ENCODE peak calls at places on chromosomes 16 and 17, in seven cellular contexts. One of them, this sample, is unnamed.

GRCh38 chr17:70407501-70407900 is 238.2 kb downstream of the KCNJ2 start:
- DNase-seq in stomach: no peak
- DNase-seq in transverse colon: no peak
- DNase-seq in HepG2: no peak
- DNase-seq in upper lobe of left lung: no peak
- DNase-seq in GM12878: no peak
- DNase-seq in SK-N-SH: no peak
- DNase-seq in this sample: no peak

GRCh38 chr17:50220811-50221210 is 19.4 kb upstream of the COL1A1 start:
- DNase-seq in stomach: no peak
- DNase-seq in transverse colon: no peak
- DNase-seq in HepG2: no peak
- DNase-seq in upper lobe of left lung: peak
- DNase-seq in GM12878: no peak
- DNase-seq in SK-N-SH: no peak
- DNase-seq in this sample: no peak

GRCh38 chr16:3131755-3132377 is 3.0 kb upstream of the ZNF213 start:
- DNase-seq in stomach: peak
- DNase-seq in transverse colon: peak
- DNase-seq in HepG2: peak
- DNase-seq in upper lobe of left lung: no peak
- DNase-seq in GM12878: no peak
- DNase-seq in SK-N-SH: peak
- DNase-seq in this sample: no peak

GRCh38 chr17:68580236-68580903 is 20.8 kb downstream of the FAM20A start:
- DNase-seq in stomach: no peak
- DNase-seq in transverse colon: no peak
- DNase-seq in HepG2: peak
- DNase-seq in upper lobe of left lung: no peak
- DNase-seq in GM12878: no peak
- DNase-seq in SK-N-SH: no peak
- DNase-seq in this sample: no peak

GRCh38 chr16:46830417-46830901 is 521 bp downstream of the C16orf87 start:
- DNase-seq in stomach: peak
- DNase-seq in transverse colon: peak
- DNase-seq in HepG2: no peak
- DNase-seq in upper lobe of left lung: no peak
- DNase-seq in GM12878: no peak
- DNase-seq in SK-N-SH: no peak
- DNase-seq in this sample: no peak

GRCh38 chr17:1975573-1975972 is 49.6 kb downstream of the RTN4RL1 start:
- DNase-seq in stomach: no peak
- DNase-seq in transverse colon: no peak
- DNase-seq in HepG2: no peak
- DNase-seq in upper lobe of left lung: no peak
- DNase-seq in GM12878: no peak
- DNase-seq in SK-N-SH: no peak
- DNase-seq in this sample: no peak

GRCh38 chr16:67393111-67393789 is at the start of gene TPPP3:
- DNase-seq in stomach: peak
- DNase-seq in transverse colon: peak
- DNase-seq in HepG2: peak
- DNase-seq in upper lobe of left lung: peak
- DNase-seq in GM12878: no peak
- DNase-seq in SK-N-SH: peak
- DNase-seq in this sample: no peak

GRCh38 chr17:56913000-56913866 is 616 bp downstream of the TRIM25 start:
- DNase-seq in stomach: no peak
- DNase-seq in transverse colon: no peak
- DNase-seq in HepG2: no peak
- DNase-seq in upper lobe of left lung: peak
- DNase-seq in GM12878: no peak
- DNase-seq in SK-N-SH: peak
- DNase-seq in this sample: no peak

GRCh38 chr17:60678118-60678444 is 430 bp downstream of the BCAS3 start:
- DNase-seq in stomach: no peak
- DNase-seq in transverse colon: no peak
- DNase-seq in HepG2: no peak
- DNase-seq in upper lobe of left lung: no peak
- DNase-seq in GM12878: no peak
- DNase-seq in SK-N-SH: no peak
- DNase-seq in this sample: no peak

GRCh38 chr16:53922805-53923645 is 219.1 kb downstream of the FTO start:
- DNase-seq in stomach: no peak
- DNase-seq in transverse colon: no peak
- DNase-seq in HepG2: no peak
- DNase-seq in upper lobe of left lung: no peak
- DNase-seq in GM12878: no peak
- DNase-seq in SK-N-SH: peak
- DNase-seq in this sample: no peak

GRCh38 chr16:66740010-66740409 is 11.4 kb downstream of the DYNC1LI2 start:
- DNase-seq in stomach: no peak
- DNase-seq in transverse colon: peak
- DNase-seq in HepG2: peak
- DNase-seq in upper lobe of left lung: no peak
- DNase-seq in GM12878: no peak
- DNase-seq in SK-N-SH: peak
- DNase-seq in this sample: no peak

GRCh38 chr16:88739139-88739974 is 33.1 kb downstream of the CTU2 start:
- DNase-seq in stomach: no peak
- DNase-seq in transverse colon: no peak
- DNase-seq in HepG2: no peak
- DNase-seq in upper lobe of left lung: peak
- DNase-seq in GM12878: no peak
- DNase-seq in SK-N-SH: no peak
- DNase-seq in this sample: no peak

GRCh38 chr16:88736496-88736895 is 30.2 kb downstream of the CTU2 start:
- DNase-seq in stomach: no peak
- DNase-seq in transverse colon: no peak
- DNase-seq in HepG2: no peak
- DNase-seq in upper lobe of left lung: peak
- DNase-seq in GM12878: no peak
- DNase-seq in SK-N-SH: no peak
- DNase-seq in this sample: no peak

GRCh38 chr16:88736088-88736487 is 29.8 kb downstream of the CTU2 start:
- DNase-seq in stomach: no peak
- DNase-seq in transverse colon: no peak
- DNase-seq in HepG2: no peak
- DNase-seq in upper lobe of left lung: peak
- DNase-seq in GM12878: no peak
- DNase-seq in SK-N-SH: peak
- DNase-seq in this sample: no peak

GRCh38 chr16:88738167-88739084 is 32.1 kb downstream of the CTU2 start:
- DNase-seq in stomach: no peak
- DNase-seq in transverse colon: no peak
- DNase-seq in HepG2: no peak
- DNase-seq in upper lobe of left lung: peak
- DNase-seq in GM12878: no peak
- DNase-seq in SK-N-SH: no peak
- DNase-seq in this sample: no peak

DNA sequence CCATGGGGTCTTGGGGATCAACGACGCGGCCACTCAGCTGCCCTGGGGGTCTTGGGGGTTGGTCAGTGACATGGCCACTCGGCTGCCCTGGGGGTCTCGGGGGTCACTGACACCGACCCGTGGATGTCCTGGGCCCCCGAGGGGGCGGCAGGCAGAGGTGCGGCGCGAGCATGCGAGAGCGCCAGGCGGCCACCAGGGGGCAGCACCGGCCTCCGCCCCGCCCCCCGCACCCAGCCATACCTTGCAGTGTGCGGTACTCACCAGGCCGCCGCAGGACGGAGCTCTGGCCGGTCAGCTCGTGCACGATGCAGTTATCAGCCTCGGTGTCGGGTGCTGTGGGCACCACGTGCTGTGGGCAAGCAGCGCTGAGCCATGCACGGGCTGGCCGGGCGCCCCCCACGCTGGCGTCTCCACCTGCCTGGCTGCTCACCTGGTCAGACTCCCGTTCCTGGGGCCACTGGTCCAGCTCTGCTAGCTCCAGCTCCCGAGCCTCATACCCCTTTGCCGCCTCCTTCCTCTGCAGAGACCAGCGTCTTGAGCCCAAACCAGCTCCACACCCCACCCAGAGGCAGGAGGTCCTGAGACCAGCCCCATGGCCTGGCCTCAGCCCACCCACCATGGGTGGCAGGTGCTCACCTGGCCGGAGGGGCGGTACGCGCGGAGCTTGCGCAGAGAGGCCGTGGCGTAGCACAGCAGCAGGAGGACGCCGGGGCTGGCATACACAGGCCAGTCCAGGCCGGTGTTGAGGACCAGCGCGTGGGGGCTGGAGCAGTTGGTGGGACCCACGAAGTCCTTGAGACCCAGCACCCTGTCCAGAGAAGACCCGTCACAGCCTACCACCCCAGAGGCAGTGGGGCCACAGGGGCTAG is 31.2 kb downstream of the CTU2 start:
- DNase-seq in stomach: peak
- DNase-seq in transverse colon: peak
- DNase-seq in HepG2: peak
- DNase-seq in upper lobe of left lung: peak
- DNase-seq in GM12878: peak
- DNase-seq in SK-N-SH: peak
- DNase-seq in this sample: no peak
- TF ChIP-seq POLR2AphosphoS5 in stomach: peak
- TF ChIP-seq POLR2AphosphoS5 in transverse colon: no peak
- TF ChIP-seq POLR2AphosphoS5 in HepG2: no peak
- TF ChIP-seq POLR2AphosphoS5 in upper lobe of left lung: no peak
- TF ChIP-seq POLR2AphosphoS5 in GM12878: no peak
- TF ChIP-seq POLR2AphosphoS5 in SK-N-SH: no peak
- TF ChIP-seq POLR2AphosphoS5 in this sample: peak

GRCh38 chr17:36657390-36657762 is 56.0 kb downstream of the MRM1 start:
- DNase-seq in stomach: no peak
- DNase-seq in transverse colon: no peak
- DNase-seq in HepG2: no peak
- DNase-seq in upper lobe of left lung: no peak
- DNase-seq in GM12878: no peak
- DNase-seq in SK-N-SH: no peak
- DNase-seq in this sample: no peak

GRCh38 chr17:36657763-36658490 is 56.5 kb downstream of the MRM1 start:
- DNase-seq in stomach: peak
- DNase-seq in transverse colon: peak
- DNase-seq in HepG2: no peak
- DNase-seq in upper lobe of left lung: peak
- DNase-seq in GM12878: no peak
- DNase-seq in SK-N-SH: peak
- DNase-seq in this sample: no peak

GRCh38 chr17:36661688-36662087 is 60.3 kb downstream of the MRM1 start:
- DNase-seq in stomach: no peak
- DNase-seq in transverse colon: no peak
- DNase-seq in HepG2: no peak
- DNase-seq in upper lobe of left lung: no peak
- DNase-seq in GM12878: no peak
- DNase-seq in SK-N-SH: no peak
- DNase-seq in this sample: no peak

GRCh38 chr17:36665417-36665816 is 64.0 kb downstream of the MRM1 start:
- DNase-seq in stomach: no peak
- DNase-seq in transverse colon: no peak
- DNase-seq in HepG2: no peak
- DNase-seq in upper lobe of left lung: no peak
- DNase-seq in GM12878: no peak
- DNase-seq in SK-N-SH: no peak
- DNase-seq in this sample: no peak

DNA sequence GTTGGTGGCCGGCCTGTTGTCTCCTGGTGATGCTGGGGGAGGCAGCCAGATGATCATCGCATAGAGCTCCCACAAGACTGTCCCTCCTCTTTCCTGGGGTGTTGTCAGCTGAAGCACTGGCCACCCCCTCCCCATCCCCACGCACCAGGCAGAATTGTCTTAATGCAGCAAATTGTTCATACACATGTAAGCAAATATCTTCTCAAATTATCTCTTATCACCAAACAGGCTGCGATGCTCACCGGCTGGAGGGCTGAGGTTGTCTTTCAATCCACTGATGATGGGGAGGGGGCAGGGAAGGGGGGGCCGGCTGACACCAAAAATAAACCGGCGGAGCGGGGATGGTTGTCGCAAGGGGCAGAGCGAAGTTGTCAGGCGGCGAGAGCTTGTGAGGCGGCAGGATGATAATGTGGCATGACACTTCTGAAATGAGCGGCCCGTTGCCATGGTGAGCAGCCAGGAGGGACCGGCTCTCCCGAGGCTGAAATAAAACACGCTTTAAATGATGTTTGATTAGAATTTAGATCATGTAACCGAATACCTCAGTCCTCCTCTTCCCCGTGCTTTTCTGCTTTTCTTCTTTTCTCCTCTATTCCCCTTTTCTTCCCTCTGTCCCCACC is 59.8 kb downstream of the MRM1 start:
- DNase-seq in stomach: no peak
- DNase-seq in transverse colon: no peak
- DNase-seq in HepG2: no peak
- DNase-seq in upper lobe of left lung: no peak
- DNase-seq in GM12878: no peak
- DNase-seq in SK-N-SH: peak
- DNase-seq in this sample: no peak
- TF ChIP-seq EP300 in stomach: no peak
- TF ChIP-seq EP300 in transverse colon: no peak
- TF ChIP-seq EP300 in HepG2: no peak
- TF ChIP-seq EP300 in upper lobe of left lung: no peak
- TF ChIP-seq EP300 in GM12878: no peak
- TF ChIP-seq EP300 in SK-N-SH: no peak
- TF ChIP-seq EP300 in this sample: no peak

GRCh38 chr17:75031972-75032895 is 14.5 kb downstream of the ATP5PD start:
- DNase-seq in stomach: peak
- DNase-seq in transverse colon: peak
- DNase-seq in HepG2: peak
- DNase-seq in upper lobe of left lung: peak
- DNase-seq in GM12878: no peak
- DNase-seq in SK-N-SH: peak
- DNase-seq in this sample: peak
- H3K4me3 ChIP-seq in stomach: peak
- H3K4me3 ChIP-seq in transverse colon: no peak
- H3K4me3 ChIP-seq in HepG2: peak
- H3K4me3 ChIP-seq in upper lobe of left lung: peak
- H3K4me3 ChIP-seq in GM12878: peak
- H3K4me3 ChIP-seq in SK-N-SH: peak
- H3K4me3 ChIP-seq in this sample: peak

DNA sequence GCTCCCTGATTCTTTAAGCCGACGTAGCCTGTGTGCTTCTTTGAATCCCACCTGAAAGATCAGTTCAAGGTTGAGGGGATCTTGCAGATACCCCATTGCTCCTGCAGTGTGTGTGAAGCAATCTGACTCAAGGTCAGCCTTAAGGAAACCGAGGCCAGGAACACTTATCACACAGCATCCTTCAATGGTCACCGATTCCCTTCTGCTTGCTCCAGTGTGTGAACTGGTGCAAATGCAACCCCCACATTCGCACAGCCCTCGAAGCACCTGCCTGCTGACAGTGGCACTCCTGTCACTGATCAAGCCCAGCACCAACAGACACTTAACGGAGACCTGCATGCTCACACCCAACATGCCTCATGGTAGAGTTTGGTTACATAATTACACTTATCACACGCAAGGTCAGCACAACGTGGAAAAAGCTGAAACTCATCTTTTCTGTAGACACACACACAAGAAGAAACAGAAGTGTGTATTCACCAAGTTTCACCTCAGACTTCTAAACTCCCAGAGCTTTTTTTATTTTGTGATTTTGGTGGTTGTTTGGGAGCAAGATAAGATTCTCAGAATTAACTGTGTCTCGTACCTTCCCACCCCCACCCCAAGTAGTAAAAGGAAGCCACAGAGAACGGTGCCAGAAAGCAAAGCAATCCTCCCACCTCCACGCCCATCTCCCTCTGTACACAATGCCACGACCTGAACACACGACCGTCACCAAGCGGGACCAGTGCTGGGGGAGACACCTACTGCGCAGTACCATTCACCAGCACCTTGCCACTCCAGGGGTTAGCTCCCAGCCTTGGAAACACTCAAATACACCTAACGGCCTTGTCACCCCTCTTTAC is 37.2 kb downstream of the LITAFD start:
- DNase-seq in stomach: no peak
- DNase-seq in transverse colon: no peak
- DNase-seq in HepG2: no peak
- DNase-seq in upper lobe of left lung: no peak
- DNase-seq in GM12878: no peak
- DNase-seq in SK-N-SH: no peak
- DNase-seq in this sample: no peak
- TF ChIP-seq POLR2AphosphoS5 in stomach: no peak
- TF ChIP-seq POLR2AphosphoS5 in transverse colon: no peak
- TF ChIP-seq POLR2AphosphoS5 in HepG2: no peak
- TF ChIP-seq POLR2AphosphoS5 in upper lobe of left lung: no peak
- TF ChIP-seq POLR2AphosphoS5 in GM12878: no peak
- TF ChIP-seq POLR2AphosphoS5 in SK-N-SH: no peak
- TF ChIP-seq POLR2AphosphoS5 in this sample: no peak